ENCODE peak calls at places on chromosomes 6 and 20, in six cellular contexts. D is stimulated activated naive CD8-positive, alpha-beta T cell treated with anti-CD3 and anti-CD28 coated beads, Interleukin-15, amount 100 ng/mL, for 72 hours; K is NCI-H1694 treated with DMSO at 0.1 percent for 48 hours; O is left colon; M is hippocampal formation; Z is frontal cortex. U is an unnamed sample.

GRCh38 chr6:45432944-45433343 is 55.2 kb upstream of the SUPT3H start:
- DNase-seq in D (no peak), K (no peak), O (no peak), M (no peak), Z (no peak), U (no peak)

GRCh38 chr6:151445482-151445881 is 6.4 kb downstream of the RMND1 start:
- DNase-seq in D (no peak), K (no peak), O (no peak), M (no peak), Z (no peak), U (no peak)

GRCh38 chr6:149918151-149918905 is 4.6 kb downstream of the RAET1G start:
- DNase-seq in D (no peak), K (no peak), O (no peak), M (no peak), Z (no peak), U (no peak)

GRCh38 chr20:17659801-17660200 is 22.2 kb downstream of the RRBP1 start:
- DNase-seq in D (no peak), K (no peak), O (no peak), M (no peak), Z (no peak), U (no peak)

GRCh38 chr20:33304046-33304445 is 21.0 kb downstream of the BPIFB1 start:
- DNase-seq in D (no peak), K (no peak), O (no peak), M (no peak), Z (no peak), U (no peak)

GRCh38 chr6:83633609-83634008 is 75.3 kb downstream of the SNAP91 start:
- DNase-seq in D (no peak), K (no peak), O (no peak), M (no peak), Z (no peak), U (no peak)

GRCh38 chr6:111689946-111690345 is 84.3 kb upstream of the TRAF3IP2 start:
- DNase-seq in D (no peak), K (no peak), O (no peak), M (no peak), Z (no peak), U (no peak)

GRCh38 chr6:18640754-18641153 is 253.6 kb downstream of the RNF144B start:
- DNase-seq in D (no peak), K (no peak), O (no peak), M (no peak), Z (no peak), U (no peak)

GRCh38 chr20:47992021-47992467 is 206.8 kb upstream of the SULF2 start:
- DNase-seq in D (no peak), K (no peak), O (no peak), M (no peak), Z (no peak), U (no peak)

GRCh38 chr20:3218307-3218988 is 9.2 kb downstream of the ITPA start:
- DNase-seq in D (peak), K (peak), O (no peak), M (peak), Z (peak), U (no peak)

GRCh38 chr6:15501806-15502450 is 160.9 kb downstream of the DTNBP1 start:
- DNase-seq in D (no peak), K (no peak), O (no peak), M (peak), Z (no peak), U (no peak)

GRCh38 chr6:168852336-168852884 is 401.2 kb downstream of the THBS2 start:
- DNase-seq in D (no peak), K (no peak), O (no peak), M (no peak), Z (no peak), U (no peak)

GRCh38 chr6:7258231-7258763 is 54.7 kb downstream of the SSR1 start:
- DNase-seq in D (no peak), K (no peak), O (no peak), M (no peak), Z (no peak), U (no peak)

U was measured in GM12864.